ENCODE peak calls at places on chromosomes 5 and 9, in seven cellular contexts. A is PC-3, L is endothelial cell of umbilical vein, I is astrocyte, Y is fibroblast of lung, Q is HepG2, K is GM23338. Z is an unnamed sample.

GRCh38 chr5:43215073-43215631 is 23.1 kb downstream of the NIM1K start:
- DNase-seq in K (no peak), I (no peak), A (no peak), Y (peak; percentile 48), L (no peak), Q (no peak), Z (peak; percentile 37)

GRCh38 chr9:128920381-128921058 is at the start of gene PHYHD1:
- DNase-seq in K (no peak), A (peak; percentile 70), Q (no peak), L (no peak), Y (peak; percentile 87), I (peak; percentile 72), Z (no peak)

GRCh38 chr5:1540831-1541661 is 17.3 kb upstream of the LPCAT1 start:
- DNase-seq in Q (no peak), I (no peak), A (no peak), K (no peak), L (no peak), Y (no peak), Z (no peak)

GRCh38 chr9:37421914-37422288 is 595 bp upstream of the GRHPR start:
- DNase-seq in L (peak; percentile 12), Y (no peak), I (no peak), A (no peak), K (no peak), Q (no peak), Z (no peak)

GRCh38 chr9:93098236-93098946 is 2.4 kb downstream of the CARD19 start:
- DNase-seq in L (peak; percentile 98), K (no peak), I (peak; percentile 97), Y (peak; percentile 99), A (peak; percentile 95), Q (peak; percentile 68), Z (peak; percentile 92)

GRCh38 chr5:111680737-111681413 is 76.1 kb downstream of the NREP start:
- DNase-seq in Q (peak; percentile 90), K (no peak), I (peak; percentile 94), L (peak; percentile 99), A (peak; percentile 97), Y (peak; percentile 98), Z (peak; percentile 96)

GRCh38 chr5:95984287-95984938 is 22.8 kb upstream of the ELL2 start:
- DNase-seq in I (peak; percentile 74), K (no peak), L (peak; percentile 7), Y (peak; percentile 36), Q (no peak), A (no peak), Z (peak; percentile 17)

GRCh38 chr5:35919191-35919590 is 19.2 kb downstream of the CAPSL start:
- DNase-seq in L (no peak), A (peak; percentile 88), Y (peak; percentile 62), K (no peak), I (peak; percentile 92), Q (no peak), Z (peak; percentile 40)

GRCh38 chr9:129263836-129264235 is 85.8 kb upstream of the IER5L start:
- DNase-seq in Q (no peak), Y (no peak), A (no peak), I (no peak), L (no peak), K (no peak), Z (no peak)

GRCh38 chr9:137710751-137711150 is 91.9 kb downstream of the EHMT1 start:
- DNase-seq in K (no peak), A (no peak), L (no peak), Y (peak; percentile 59), Q (no peak), I (no peak), Z (no peak)

GRCh38 chr9:7976167-7976755 is 176.7 kb upstream of the DMAC1 start:
- DNase-seq in L (no peak), A (no peak), K (no peak), Y (no peak), I (peak; percentile 2), Q (no peak), Z (no peak)

GRCh38 chr5:172453986-172454354 is 355 bp downstream of the SH3PXD2B start:
- DNase-seq in Y (peak; percentile 51), A (no peak), L (peak; percentile 41), Q (no peak), K (peak; percentile 74), I (no peak), Z (peak; percentile 16)

GRCh38 chr5:3594514-3595101 is 1.0 kb upstream of the IRX1 start:
- DNase-seq in Q (no peak), Y (no peak), L (no peak), K (peak; percentile 77), I (peak; percentile 49), A (no peak), Z (peak; percentile 49)

GRCh38 chr9:23754551-23754950 is 71.5 kb downstream of the ELAVL2 start:
- DNase-seq in L (no peak), I (no peak), A (peak; percentile 48), K (no peak), Q (no peak), Y (no peak), Z (peak; percentile 75)

GRCh38 chr9:131393622-131394463 is at the start of gene PRRC2B:
- DNase-seq in Y (peak; percentile 77), K (peak; percentile 96), I (no peak), A (peak; percentile 78), Q (peak; percentile 67), L (peak; percentile 71), Z (peak; percentile 71)

GRCh38 chr9:111482656-111483418 is 1.3 kb downstream of the ECPAS start:
- DNase-seq in Q (peak; percentile 57), I (peak; percentile 51), Y (peak; percentile 74), A (peak; percentile 41), L (peak; percentile 50), K (peak; percentile 80), Z (peak; percentile 52)

GRCh38 chr9:123978981-123979380 is 32.6 kb upstream of the LHX2 start:
- DNase-seq in Q (no peak), I (no peak), K (no peak), A (no peak), Y (no peak), L (no peak), Z (no peak)

GRCh38 chr5:117436846-117437245 is 862.2 kb upstream of the SEMA6A start:
- DNase-seq in A (no peak), Q (no peak), Y (no peak), K (no peak), L (no peak), I (no peak), Z (no peak)

GRCh38 chr5:113505181-113505580 is 8.3 kb upstream of the YTHDC2 start:
- DNase-seq in I (peak; percentile 29), A (peak; percentile 49), L (no peak), Q (peak; percentile 25), K (no peak), Y (no peak), Z (peak; percentile 83)

GRCh38 chr5:110909415-110909814 is 162.1 kb upstream of the TSLP start:
- DNase-seq in L (no peak), A (peak; percentile 28), Q (no peak), Y (no peak), K (no peak), I (peak; percentile 43), Z (no peak)

GRCh38 chr9:3708751-3709150 is 182.9 kb upstream of the RFX3 start:
- DNase-seq in A (peak; percentile 75), I (peak; percentile 30), Y (peak; percentile 15), L (peak; percentile 21), Q (no peak), K (no peak), Z (peak; percentile 34)

GRCh38 chr5:7548576-7548975 is 152.6 kb downstream of the ADCY2 start:
- DNase-seq in K (no peak), Y (no peak), A (no peak), Q (no peak), I (peak; percentile 2), L (no peak), Z (no peak)

GRCh38 chr5:218457-219289 is 553 bp downstream of the SDHA start:
- DNase-seq in A (peak; percentile 32), I (peak; percentile 14), K (peak; percentile 62), Y (peak; percentile 19), L (peak; percentile 56), Q (peak; percentile 24), Z (peak; percentile 28)

GRCh38 chr5:172411423-172412111 is 42.8 kb downstream of the SH3PXD2B start:
- DNase-seq in Q (no peak), A (no peak), I (no peak), L (no peak), K (no peak), Y (peak; percentile 88), Z (no peak)

GRCh38 chr5:145982572-145983314 is 46.4 kb downstream of the SH3RF2 start:
- DNase-seq in Q (no peak), I (no peak), L (no peak), K (no peak), Y (no peak), A (peak; percentile 20), Z (no peak)

GRCh38 chr5:92505925-92506324 is 1075.1 kb downstream of the NR2F1-AS1 start:
- DNase-seq in Q (no peak), I (no peak), Y (peak; percentile 52), K (no peak), A (no peak), L (peak; percentile 45), Z (no peak)

GRCh38 chr5:72608297-72608696 is 101.1 kb upstream of the ZNF366 start:
- DNase-seq in A (no peak), I (peak; percentile 37), K (no peak), Q (no peak), L (peak; percentile 36), Y (peak; percentile 86), Z (no peak)

DNA sequence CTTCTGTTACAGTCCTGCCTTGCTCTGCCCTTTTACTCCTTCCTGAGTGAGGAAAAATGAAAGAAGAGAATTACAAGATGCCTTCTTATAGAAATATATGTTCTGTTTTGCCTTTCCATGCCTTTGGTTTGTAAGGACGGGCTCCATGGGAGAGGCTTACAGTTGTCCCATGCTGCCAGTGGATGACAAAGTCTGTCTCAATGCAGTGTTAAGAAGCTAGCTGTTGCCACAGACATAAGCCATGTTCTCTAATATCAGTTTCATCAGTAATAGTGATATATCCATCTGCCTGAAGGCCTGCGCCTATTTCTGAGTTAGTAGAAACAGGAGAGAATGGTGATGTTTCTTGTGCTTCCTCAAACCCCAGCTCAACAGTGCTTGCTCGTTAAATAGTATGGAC is 27.8 kb downstream of the C5orf22 start:
- DNase-seq in L (no peak), Q (no peak), I (no peak), Y (no peak), K (no peak), A (no peak), Z (no peak)
- H3K4me2 ChIP-seq in L (no peak overlapping the region), Q (no peak overlapping the region), I (no peak overlapping the region), Y (no peak overlapping the region), K (no peak overlapping the region), A (no peak overlapping the region), Z (no peak overlapping the region)

GRCh38 chr5:134206627-134207160 is 19.2 kb downstream of the PPP2CA start:
- DNase-seq in K (no peak), Y (no peak), I (no peak), L (no peak), Q (no peak), A (no peak), Z (no peak)
- TF ChIP-seq CTCF in K (no peak), Y (no peak), I (no peak), L (no peak), Q (no peak), A (no peak), Z (no peak)

DNA sequence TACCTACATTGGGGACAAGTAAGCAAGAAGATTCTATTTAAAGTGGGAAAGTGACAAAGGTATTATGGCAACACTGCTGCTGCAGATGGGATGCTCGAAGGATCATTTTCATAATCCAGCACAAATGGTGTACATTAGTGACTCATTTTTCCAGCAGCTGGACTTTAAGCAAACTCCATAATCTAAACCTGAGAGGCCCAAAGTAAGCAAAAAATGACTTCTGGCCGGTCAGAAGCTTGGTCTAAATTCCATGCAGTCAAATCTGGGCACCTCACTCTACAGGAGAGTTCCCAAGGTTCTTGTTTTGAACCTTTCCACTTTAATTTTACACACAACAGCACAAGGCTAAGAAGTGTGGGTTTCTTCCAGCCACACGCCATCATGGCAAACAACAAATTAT is 43.7 kb upstream of the TRAF1 start:
- DNase-seq in A (no peak), K (no peak), Y (peak; percentile 38), I (no peak), Q (peak; percentile 20), L (no peak), Z (no peak)
- H3K4me2 ChIP-seq in A (no peak overlapping the region), K (no peak overlapping the region), Y (no peak overlapping the region), I (no peak overlapping the region), Q (no peak overlapping the region), L (no peak overlapping the region), Z (no peak overlapping the region)

GRCh38 chr5:174837919-174838902 is 113.8 kb downstream of the MSX2 start:
- DNase-seq in Q (no peak), Y (peak; percentile 99), K (peak; percentile 80), L (no peak), A (peak; percentile 47), I (peak; percentile 86), Z (peak; percentile 7)
- TF ChIP-seq CTCF in Q (no peak), Y (peak; percentile 60), K (peak; percentile 82), L (no peak), A (peak; percentile 42), I (peak; percentile 29), Z (no peak)

Z was measured in mammary epithelial cell.